ENCODE peak calls at places on chromosomes 1 and 21, in eight cellular contexts. E is GM12891, Y is HCT116, V is GM12878, U is spleen, Z is Panc1, A is K562, P is transverse colon. O is an unnamed sample.

GRCh38 chr1:205709059-205709398 is 28.7 kb upstream of the SLC45A3 start:
- DNase-seq in E (no peak), Y (no peak), Z (no peak), U (no peak), P (no peak), A (no peak), V (no peak), O (no peak)

GRCh38 chr1:246114369-246114768 is 392.7 kb downstream of the SMYD3 start:
- DNase-seq in Y (no peak), E (no peak), U (no peak), V (no peak), Z (no peak), P (no peak), A (no peak), O (no peak)

GRCh38 chr1:37606481-37607263 is 10.9 kb upstream of the GNL2 start:
- DNase-seq in E (no peak), Z (no peak), Y (no peak), P (no peak), A (no peak), V (no peak), U (no peak), O (no peak)

GRCh38 chr1:247392088-247392487 is 23.9 kb upstream of the NLRP3 start:
- DNase-seq in P (no peak), V (no peak), Y (no peak), U (no peak), A (no peak), Z (no peak), E (no peak), O (no peak)

GRCh38 chr1:230333590-230334446 is 92.3 kb downstream of the PGBD5 start:
- DNase-seq in A (no peak), E (no peak), U (peak; percentile 50), V (no peak), Z (no peak), P (no peak), Y (no peak), O (no peak)

GRCh38 chr1:7199077-7199779 is 414.0 kb downstream of the CAMTA1 start:
- DNase-seq in Y (no peak), Z (no peak), U (no peak), P (no peak), A (no peak), E (no peak), V (no peak), O (no peak)

GRCh38 chr1:30522031-30523004 is 201.1 kb downstream of the MATN1 start:
- DNase-seq in V (no peak), U (peak; percentile 29), Y (no peak), Z (no peak), A (no peak), E (no peak), P (no peak), O (no peak)

GRCh38 chr1:10960954-10961833 is 51.3 kb upstream of the TARDBP start:
- DNase-seq in V (no peak), Z (peak; percentile 28), A (peak; percentile 90), U (peak; percentile 94), P (peak; percentile 87), E (peak; percentile 88), Y (peak; percentile 71), O (peak; percentile 89)

GRCh38 chr1:174967845-174968705 is 31.7 kb upstream of the CACYBP start:
- DNase-seq in U (no peak), P (no peak), E (no peak), A (no peak), Y (no peak), Z (no peak), V (no peak), O (no peak)

GRCh38 chr1:78250201-78250600 is 204.4 kb downstream of the GIPC2 start:
- DNase-seq in P (no peak), A (no peak), Y (no peak), Z (no peak), U (no peak), E (no peak), V (no peak), O (no peak)

GRCh38 chr1:31122779-31123178 is 57.3 kb upstream of the PUM1 start:
- DNase-seq in Z (no peak), P (no peak), A (no peak), E (no peak), U (no peak), V (no peak), Y (no peak), O (no peak)

GRCh38 chr1:22772054-22772453 is 61.4 kb downstream of the EPHB2 start:
- DNase-seq in P (no peak), A (no peak), U (no peak), Y (no peak), V (no peak), Z (no peak), E (no peak), O (no peak)

GRCh38 chr1:22777658-22778057 is 67.0 kb downstream of the EPHB2 start:
- DNase-seq in E (no peak), V (no peak), Z (no peak), A (no peak), Y (no peak), U (no peak), P (no peak), O (no peak)

GRCh38 chr1:22773981-22774471 is 63.4 kb downstream of the EPHB2 start:
- DNase-seq in E (no peak), Z (no peak), P (peak; percentile 21), V (no peak), A (no peak), U (no peak), Y (no peak), O (no peak)

GRCh38 chr1:22776051-22776611 is 65.5 kb downstream of the EPHB2 start:
- DNase-seq in Z (no peak), E (no peak), Y (no peak), U (no peak), A (no peak), P (no peak), V (no peak), O (no peak)

GRCh38 chr1:22774483-22775182 is 64.0 kb downstream of the EPHB2 start:
- DNase-seq in P (no peak), Z (no peak), U (no peak), A (no peak), V (no peak), Y (no peak), E (no peak), O (no peak)
- TF ChIP-seq POLR2AphosphoS5 in P (no peak), Z (no peak), U (no peak), A (no peak), V (no peak), Y (no peak), E (no peak), O (no peak)

DNA sequence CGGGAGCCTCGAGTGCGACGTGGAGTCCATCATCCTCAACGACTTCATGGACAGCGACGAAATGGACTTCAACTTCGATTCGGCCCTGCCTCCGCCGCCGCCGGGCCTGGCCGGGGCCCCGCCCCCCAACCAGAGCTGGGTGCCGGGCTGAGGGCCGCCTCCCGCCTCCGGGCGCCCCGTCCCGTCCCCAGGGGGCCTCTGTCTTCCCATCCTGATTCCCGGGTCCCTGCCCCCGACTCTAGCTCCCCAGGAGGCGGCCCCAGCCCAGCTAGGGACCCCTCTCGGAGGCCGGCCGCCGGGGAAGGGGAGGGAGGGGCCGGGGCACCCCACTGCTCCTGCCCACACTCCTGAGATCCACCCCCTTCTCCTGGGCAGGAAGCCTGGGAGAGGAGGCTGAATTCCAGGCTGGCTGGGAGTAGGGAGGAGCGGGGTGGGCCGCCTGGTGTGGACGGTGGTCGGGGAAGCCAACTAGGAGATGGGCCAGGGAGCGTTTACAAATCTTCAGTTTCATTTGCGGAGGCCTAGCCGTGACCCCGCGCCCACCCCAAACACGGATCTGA is 21.4 kb downstream of the FOXO6 start:
- DNase-seq in P (no peak), U (no peak), Y (peak; percentile 22), A (no peak), E (no peak), Z (no peak), V (no peak), O (no peak)
- TF ChIP-seq POLR2AphosphoS5 in P (no peak), U (peak; percentile 38), Y (peak; percentile 9), A (no peak), E (no peak), Z (no peak), V (no peak), O (no peak)

GRCh38 chr21:31917108-31917507 is 44.3 kb downstream of the HUNK start:
- DNase-seq in Y (no peak), V (no peak), U (no peak), E (no peak), A (no peak), Z (no peak), P (no peak), O (no peak)
- TF ChIP-seq POLR2AphosphoS5 in Y (no peak), V (no peak), U (no peak), E (no peak), A (no peak), Z (no peak), P (no peak), O (no peak)

GRCh38 chr1:46798820-46799219 is at the start of gene CYP4B1:
- DNase-seq in V (no peak), A (no peak), U (no peak), Z (no peak), E (no peak), P (peak; percentile 39), Y (no peak), O (no peak)
- TF ChIP-seq POLR2AphosphoS5 in V (no peak), A (no peak), U (no peak), Z (no peak), E (no peak), P (peak; percentile 8), Y (no peak), O (no peak)

O was measured in GM12892.